ENCODE peak calls at places on chromosomes 5 and 9, in six cellular contexts. N is activated T-cell treated with anti-CD3 and anti-CD28 coated beads, Interleukin-2, amount 50 U/mL, for 1 hour; V is cardiac fibroblast; P is HTR-8/SVneo; G is WTC11; B is CD4-positive, alpha-beta memory T cell. K is an unnamed sample.

GRCh38 chr9:13213337-13213736 is 66.2 kb downstream of the MPDZ start:
- DNase-seq in B (no peak), V (peak), G (no peak), N (no peak), P (peak), K (no peak)

GRCh38 chr5:145960166-145960565 is 23.8 kb downstream of the SH3RF2 start:
- DNase-seq in N (no peak), V (no peak), G (no peak), P (no peak), B (no peak), K (no peak)

GRCh38 chr9:96318921-96319560 is 17.1 kb upstream of the HSD17B3 start:
- DNase-seq in V (no peak), G (no peak), B (no peak), P (no peak), N (no peak), K (no peak)

GRCh38 chr9:123239726-123240125 is 28.7 kb downstream of the STRBP start:
- DNase-seq in N (no peak), V (no peak), P (no peak), G (no peak), B (no peak), K (no peak)

GRCh38 chr5:126594077-126594476 is 942 bp downstream of the ALDH7A1 start:
- DNase-seq in P (peak), B (no peak), V (peak), N (no peak), G (no peak), K (no peak)

GRCh38 chr9:137129089-137129455 is 9.9 kb upstream of the GRIN1 start:
- DNase-seq in V (peak), G (no peak), B (no peak), N (no peak), P (no peak), K (peak)

GRCh38 chr5:1061916-1062315 is 49.9 kb downstream of the SLC12A7 start:
- DNase-seq in V (no peak), P (no peak), N (no peak), G (no peak), B (no peak), K (no peak)

GRCh38 chr9:1083325-1083913 is 33.3 kb downstream of the DMRT2 start:
- DNase-seq in P (no peak), B (no peak), V (no peak), G (peak), N (no peak), K (no peak)

GRCh38 chr9:134734270-134734669 is 92.7 kb downstream of the COL5A1 start:
- DNase-seq in N (no peak), G (no peak), B (no peak), V (peak), P (peak), K (peak)

GRCh38 chr5:181207214-181207959 is 2.4 kb upstream of the TRIM7 start:
- DNase-seq in P (no peak), V (peak), B (peak), G (peak), N (peak), K (peak)

GRCh38 chr9:88056876-88057275 is 81.4 kb downstream of the SPATA31C2 start:
- DNase-seq in G (no peak), N (no peak), B (no peak), V (no peak), P (no peak), K (no peak)

K was measured in Peyer's patch.